ENCODE peak calls at places on chromosomes 7 and 10, in five cellular contexts. J is keratinocyte, L is right lobe of liver, W is heart left ventricle, R is tibial artery. Q is an unnamed sample.

GRCh38 chr10:128087884-128088695 is 38.1 kb downstream of the MKI67 start:
- DNase-seq in J (no peak), L (no peak), W (no peak), R (no peak), Q (no peak)

GRCh38 chr7:53541467-53541866 is 506.0 kb downstream of the POM121L12 start:
- DNase-seq in J (no peak), L (no peak), W (no peak), R (no peak), Q (no peak)

GRCh38 chr7:106679153-106679931 is 18.4 kb upstream of the CCDC71L start:
- DNase-seq in J (no peak), L (no peak), W (no peak), R (no peak), Q (no peak)

GRCh38 chr10:72464438-72464837 is 109.7 kb upstream of the DNAJB12 start:
- DNase-seq in J (no peak), L (no peak), W (no peak), R (no peak), Q (no peak)

GRCh38 chr10:129541208-129541607 is 74.2 kb downstream of the MGMT start:
- DNase-seq in J (no peak), L (no peak), W (no peak), R (no peak), Q (no peak)

GRCh38 chr7:100602889-100603696 is 930 bp downstream of the PCOLCE start:
- DNase-seq in J (no peak), L (no peak), W (peak), R (peak), Q (no peak)

GRCh38 chr7:131226116-131226562 is 101.5 kb upstream of the MKLN1 start:
- DNase-seq in J (no peak), L (no peak), W (no peak), R (no peak), Q (no peak)

GRCh38 chr10:11610855-11611247 is 599 bp downstream of the USP6NL start:
- DNase-seq in J (no peak), L (peak), W (peak), R (peak), Q (no peak)

GRCh38 chr10:91590904-91591791 is 41.7 kb downstream of the PPP1R3C start:
- DNase-seq in J (no peak), L (no peak), W (peak), R (no peak), Q (peak)

GRCh38 chr7:32048970-32049369 is 21.2 kb downstream of the PDE1C start:
- DNase-seq in J (no peak), L (no peak), W (no peak), R (no peak), Q (no peak)

GRCh38 chr7:146902728-146903127 is 786.1 kb downstream of the CNTNAP2 start:
- DNase-seq in J (no peak), L (no peak), W (no peak), R (no peak), Q (no peak)

GRCh38 chr7:71739520-71740195 is 607.7 kb downstream of the GALNT17 start:
- DNase-seq in J (no peak), L (no peak), W (no peak), R (no peak), Q (no peak)

GRCh38 chr10:79403441-79404230 is 41.8 kb downstream of the ZCCHC24 start:
- DNase-seq in J (no peak), L (peak), W (peak), R (no peak), Q (no peak)

GRCh38 chr10:117532451-117533107 is 10.0 kb upstream of the EMX2 start:
- DNase-seq in J (no peak), L (no peak), W (no peak), R (no peak), Q (no peak)

GRCh38 chr7:142231716-142232115 is 26.1 kb downstream of the PRSS58 start:
- DNase-seq in J (no peak), L (no peak), W (no peak), R (no peak), Q (no peak)

GRCh38 chr10:80324086-80324485 is 32.5 kb downstream of the DYDC1 start:
- DNase-seq in J (no peak), L (no peak), W (no peak), R (no peak), Q (no peak)

GRCh38 chr10:22542773-22543172 is 171.6 kb downstream of the PIP4K2A start:
- DNase-seq in J (no peak), L (no peak), W (peak), R (no peak), Q (no peak)

GRCh38 chr7:92134271-92135099 is at the start of gene CYP51A1:
- DNase-seq in J (peak), L (peak), W (peak), R (peak), Q (peak)
- TF ChIP-seq CTCF in J (no peak), L (peak), W (peak), R (no peak), Q (peak)

GRCh38 chr10:118752401-118752800 is 2.4 kb downstream of the CACUL1 start:
- DNase-seq in J (no peak), L (no peak), W (no peak), R (no peak), Q (no peak)
- H3K4me3 ChIP-seq in J (no peak), L (no peak), W (peak), R (peak), Q (peak)

DNA sequence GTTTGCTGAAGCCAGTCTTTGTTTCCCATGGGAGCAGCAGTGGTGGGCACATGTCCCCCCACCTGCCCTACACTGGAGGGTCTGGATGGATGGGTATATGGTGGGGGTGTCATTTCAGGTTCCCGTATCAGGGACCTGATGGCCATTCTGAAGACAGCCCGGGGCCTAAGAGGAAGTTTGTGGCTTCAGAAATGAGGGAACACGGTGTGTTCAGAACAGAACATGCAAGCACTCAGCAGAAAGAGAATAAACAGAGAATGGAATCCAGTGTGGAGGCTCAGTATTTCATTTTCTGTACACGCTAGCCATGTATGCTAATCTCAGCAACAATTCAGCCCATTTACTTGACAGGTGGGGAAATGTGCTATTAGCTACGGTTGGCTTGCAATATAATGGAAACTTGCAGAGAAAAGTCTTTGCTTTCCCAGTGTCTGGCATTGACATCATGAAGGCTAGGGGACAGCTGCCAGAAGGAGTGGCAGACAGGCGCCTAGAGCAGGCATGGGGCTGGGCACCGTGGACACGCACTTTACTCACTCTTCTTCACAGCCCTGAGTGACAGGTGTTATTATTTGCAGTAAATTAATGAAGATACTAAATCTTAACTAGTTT is 98.6 kb downstream of the ELMO1 start:
- DNase-seq in J (no peak), L (no peak), W (no peak), R (no peak), Q (no peak)
- H3K27ac ChIP-seq in J (no peak), L (no peak), W (no peak), R (peak), Q (no peak)

GRCh38 chr7:136911362-136911761 is 42.9 kb downstream of the CHRM2 start:
- DNase-seq in J (no peak), L (no peak), W (peak), R (no peak), Q (no peak)
- TF ChIP-seq CTCF in J (no peak), L (no peak), W (peak), R (no peak), Q (no peak)

DNA sequence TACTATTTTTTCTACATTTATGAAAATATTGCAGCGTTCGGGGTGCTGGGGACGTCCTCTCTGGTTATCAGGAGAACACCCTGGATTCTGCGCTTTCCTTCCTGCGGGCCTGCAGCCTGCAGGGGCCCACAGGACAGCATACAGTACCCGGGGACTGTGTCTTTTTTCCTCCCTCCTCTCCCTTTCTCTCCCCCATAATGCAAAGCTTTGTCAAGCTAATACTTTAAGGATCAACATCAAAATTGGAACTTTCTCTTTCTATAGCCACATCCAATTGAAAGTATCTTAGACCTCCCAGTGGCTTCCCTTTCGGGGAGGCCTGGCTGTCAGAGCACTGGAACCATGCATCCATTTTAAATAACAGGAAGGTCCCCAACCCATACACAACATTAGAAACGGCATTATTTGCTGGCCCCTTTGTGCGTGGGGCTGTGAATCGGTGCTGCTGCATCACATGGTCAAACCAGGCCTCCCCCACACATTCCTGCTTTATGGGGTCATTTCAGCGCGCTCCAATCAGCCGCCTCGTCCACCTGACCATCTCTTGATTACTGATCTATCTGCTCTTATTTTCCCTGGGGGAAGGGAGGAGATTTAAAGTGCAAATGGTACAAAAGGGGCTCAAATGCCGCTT is 505.1 kb downstream of the DNAJB6 start:
- DNase-seq in J (no peak), L (no peak), W (no peak), R (no peak), Q (no peak)
- H3K4me3 ChIP-seq in J (no peak), L (no peak), W (no peak), R (no peak), Q (no peak)

DNA sequence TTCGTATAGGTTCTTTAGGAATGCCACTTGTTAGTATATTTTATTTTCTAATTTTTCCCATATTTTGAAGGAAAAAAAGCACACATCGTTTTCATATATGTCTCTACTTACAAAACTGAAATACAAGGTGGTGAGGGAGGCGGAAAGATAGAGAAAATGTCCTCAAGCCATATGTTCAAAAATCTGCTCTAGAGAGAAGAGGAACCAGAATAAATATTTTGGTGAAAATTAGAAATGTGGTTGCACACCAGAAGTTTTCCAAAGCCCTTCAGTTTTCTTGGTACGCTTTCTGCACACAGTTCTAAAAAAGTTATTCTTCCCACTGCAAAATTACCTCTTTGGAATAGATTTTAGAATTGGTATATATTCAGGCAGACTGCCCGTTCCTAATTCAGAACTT is 107.4 kb upstream of the RHOBTB1 start:
- DNase-seq in J (no peak), L (no peak), W (no peak), R (no peak), Q (no peak)
- H3K27ac ChIP-seq in J (no peak), L (no peak), W (no peak), R (no peak), Q (no peak)

GRCh38 chr7:822692-823276 is 9.5 kb upstream of the SUN1 start:
- DNase-seq in J (no peak), L (peak), W (no peak), R (no peak), Q (no peak)
- TF ChIP-seq CTCF in J (peak), L (no peak), W (no peak), R (no peak), Q (no peak)

GRCh38 chr10:60139798-60140566 is 233.6 kb upstream of the CCDC6 start:
- DNase-seq in J (no peak), L (no peak), W (no peak), R (no peak), Q (no peak)
- H3K4me3 ChIP-seq in J (no peak), L (peak), W (peak), R (no peak), Q (no peak)

DNA sequence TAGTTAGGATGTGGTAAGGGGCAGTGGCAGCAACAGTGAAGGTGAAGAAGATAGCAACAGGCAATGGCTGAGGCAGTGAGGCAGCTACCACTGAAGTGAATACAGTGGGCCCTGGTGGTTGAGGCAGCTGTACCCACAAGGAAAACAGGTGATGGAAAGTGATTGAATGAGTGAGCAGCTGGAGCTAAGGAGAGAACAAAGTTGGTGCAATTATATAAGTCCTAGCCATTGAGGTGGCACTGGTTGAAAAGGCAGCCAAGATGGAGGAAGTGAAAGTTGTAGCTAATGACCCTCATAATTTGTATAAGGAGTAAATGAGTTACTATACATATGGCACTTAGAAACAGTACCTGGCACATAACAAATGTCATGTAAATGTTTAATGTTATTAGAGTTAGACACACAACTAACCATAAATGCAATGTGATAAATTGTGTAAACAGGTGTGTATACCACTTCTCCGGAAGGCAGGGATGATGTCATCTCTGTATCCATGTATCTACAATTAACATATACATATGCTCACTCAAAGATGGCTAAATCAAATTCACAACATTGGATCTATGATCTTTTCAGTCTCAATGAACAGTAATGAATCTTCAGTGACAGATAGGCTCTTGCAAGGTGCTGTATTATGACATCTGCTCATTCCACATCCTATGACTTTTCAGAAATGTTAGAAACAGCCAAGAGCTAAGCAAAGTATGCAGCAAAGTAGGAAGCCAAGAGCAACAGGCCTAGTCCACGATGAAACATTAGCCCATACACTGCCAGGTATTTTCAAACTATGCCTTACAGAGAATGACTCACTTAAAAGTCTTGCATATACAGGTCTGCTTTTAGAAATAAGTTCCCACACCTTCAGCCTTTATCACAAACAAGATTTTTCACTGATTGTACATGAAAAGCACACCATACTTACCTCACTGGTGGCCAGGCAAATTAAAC is 10.7 kb downstream of the XPNPEP1 start:
- DNase-seq in J (no peak), L (no peak), W (no peak), R (no peak), Q (no peak)
- H3K27ac ChIP-seq in J (peak), L (no peak), W (no peak), R (peak), Q (peak)

Q was measured in stomach.